ENCODE peak calls at places on chromosomes 13 and 19, in eight cellular contexts. O is GM23248, S is GM23338, J is MM.1S, M is neural progenitor cell, U is SK-N-SH, K is hepatocyte, P is OCI-LY7. L is an unnamed sample.

GRCh38 chr19:39937094-39937493 is 2.7 kb upstream of the FCGBP start:
- DNase-seq in S (no peak), M (no peak), P (no peak), J (peak), U (no peak), O (no peak), K (no peak), L (no peak)

GRCh38 chr19:17357078-17357666 is 19.8 kb downstream of the GTPBP3 start:
- DNase-seq in K (no peak), P (no peak), U (no peak), M (no peak), O (no peak), J (no peak), S (no peak), L (no peak)

GRCh38 chr19:12112701-12113100 is 27.4 kb downstream of the ZNF20 start:
- DNase-seq in S (no peak), K (no peak), M (no peak), O (no peak), P (no peak), U (no peak), J (no peak), L (no peak)

GRCh38 chr19:3289971-3290569 is 65.6 kb downstream of the CELF5 start:
- DNase-seq in M (no peak), O (no peak), J (no peak), S (no peak), U (peak), K (no peak), P (no peak), L (peak)

GRCh38 chr13:48220592-48221300 is 12.3 kb upstream of the ITM2B start:
- DNase-seq in S (no peak), J (no peak), O (no peak), M (no peak), P (no peak), U (no peak), K (no peak), L (no peak)

GRCh38 chr19:55112781-55113569 is 4.5 kb downstream of the PPP1R12C start:
- DNase-seq in K (peak), U (peak), P (peak), S (peak), M (no peak), J (no peak), O (no peak), L (no peak)

GRCh38 chr13:27476943-27477681 is 26.7 kb upstream of the MTIF3 start:
- DNase-seq in K (peak), P (peak), O (peak), U (no peak), M (no peak), J (peak), S (no peak), L (peak)

GRCh38 chr13:100341327-100341726 is 247.3 kb downstream of the GGACT start:
- DNase-seq in U (no peak), J (no peak), K (no peak), O (no peak), S (no peak), P (no peak), M (no peak), L (no peak)

GRCh38 chr19:39038098-39038497 is 5.7 kb upstream of the FBXO27 start:
- DNase-seq in M (peak), S (peak), P (no peak), K (peak), U (peak), J (no peak), O (peak), L (peak)

GRCh38 chr13:27022571-27023311 is 148.9 kb downstream of the USP12 start:
- DNase-seq in P (no peak), O (no peak), K (peak), S (no peak), J (no peak), U (no peak), M (no peak), L (peak)

GRCh38 chr13:36062249-36062648 is 68.9 kb downstream of the DCLK1 start:
- DNase-seq in P (no peak), S (no peak), U (no peak), O (no peak), K (no peak), M (no peak), J (no peak), L (no peak)

GRCh38 chr13:29909975-29910674 is 59.7 kb upstream of the UBL3 start:
- DNase-seq in U (no peak), J (no peak), S (no peak), K (no peak), O (peak), M (no peak), P (no peak), L (peak)

GRCh38 chr19:6710273-6711077 is 10.0 kb downstream of the C3 start:
- DNase-seq in J (no peak), M (peak), P (no peak), U (no peak), K (no peak), S (peak), O (no peak), L (peak)

GRCh38 chr19:3556978-3557460 is 367 bp downstream of the MFSD12 start:
- DNase-seq in K (peak), M (peak), P (peak), S (peak), O (peak), U (peak), J (peak), L (peak)

GRCh38 chr19:41226053-41226873 is 7.2 kb downstream of the AXL start:
- DNase-seq in M (peak), J (no peak), S (peak), U (peak), P (no peak), K (peak), O (peak), L (peak)

GRCh38 chr19:48470281-48470680 is 1.1 kb downstream of the CYTH2 start:
- DNase-seq in J (no peak), M (no peak), P (no peak), S (no peak), U (no peak), O (no peak), K (no peak), L (no peak)

GRCh38 chr19:47039239-47039874 is 9.1 kb downstream of the TMEM160 start:
- DNase-seq in U (no peak), M (no peak), K (no peak), O (no peak), J (no peak), S (no peak), P (no peak), L (no peak)

GRCh38 chr13:71730267-71730666 is 136.7 kb downstream of the DACH1 start:
- DNase-seq in U (no peak), S (no peak), J (no peak), M (no peak), K (no peak), O (no peak), P (no peak), L (peak)

GRCh38 chr13:31261241-31261640 is 61.5 kb downstream of the B3GLCT start:
- DNase-seq in U (no peak), M (no peak), S (no peak), J (no peak), P (no peak), O (no peak), K (no peak), L (peak)

GRCh38 chr13:44879452-44880058 is 109.7 kb downstream of the NUFIP1 start:
- DNase-seq in S (peak), J (no peak), K (peak), M (no peak), O (peak), U (peak), P (peak), L (peak)

GRCh38 chr19:35224681-35225604 is 3.6 kb downstream of the FAM187B start:
- DNase-seq in P (peak), M (no peak), S (peak), K (no peak), O (no peak), U (no peak), J (no peak), L (no peak)

GRCh38 chr19:33275559-33275932 is 26.8 kb downstream of the CEBPA start:
- DNase-seq in M (no peak), K (no peak), O (no peak), S (no peak), U (no peak), J (no peak), P (no peak), L (no peak)

GRCh38 chr13:73133536-73133935 is 74.7 kb downstream of the KLF5 start:
- DNase-seq in S (no peak), J (no peak), U (no peak), P (no peak), K (no peak), M (no peak), O (peak), L (peak)

GRCh38 chr19:53849237-53849676 is 18.4 kb upstream of the MYADM start:
- DNase-seq in P (no peak), J (no peak), U (no peak), S (no peak), K (no peak), M (no peak), O (peak), L (peak)

GRCh38 chr19:7366701-7367420 is 18.1 kb downstream of the ARHGEF18 start:
- DNase-seq in U (no peak), M (peak), S (peak), J (peak), K (no peak), P (peak), O (peak), L (peak)

GRCh38 chr13:67148219-67148583 is 81.9 kb downstream of the PCDH9 start:
- DNase-seq in K (no peak), J (no peak), P (no peak), U (no peak), O (peak), M (no peak), S (no peak), L (no peak)

GRCh38 chr13:32153056-32153455 is 121.5 kb downstream of the FRY start:
- DNase-seq in K (no peak), S (no peak), U (no peak), P (no peak), J (no peak), O (peak), M (no peak), L (peak)

GRCh38 chr19:31350033-31350692 is 927 bp upstream of the TSHZ3 start:
- DNase-seq in S (no peak), P (no peak), J (no peak), U (peak), K (peak), M (peak), O (peak), L (no peak)

GRCh38 chr19:55704494-55705245 is 29.6 kb downstream of the EPN1 start:
- DNase-seq in M (no peak), J (no peak), K (no peak), U (no peak), O (peak), S (peak), P (peak), L (no peak)

GRCh38 chr13:109357751-109358150 is 428.6 kb downstream of the IRS2 start:
- DNase-seq in K (no peak), O (no peak), M (no peak), U (no peak), S (no peak), P (no peak), J (no peak), L (no peak)

GRCh38 chr13:73578251-73578875 is 519.6 kb downstream of the KLF5 start:
- DNase-seq in M (no peak), K (no peak), O (peak), J (no peak), P (no peak), U (no peak), S (no peak), L (no peak)

GRCh38 chr19:23286477-23286876 is 36.3 kb upstream of the ZNF724 start:
- DNase-seq in S (peak), U (peak), P (peak), J (no peak), M (peak), O (no peak), K (no peak), L (no peak)

GRCh38 chr13:92137519-92137918 is 739.1 kb downstream of the GPC5 start:
- DNase-seq in S (no peak), O (no peak), P (no peak), K (no peak), M (peak), U (no peak), J (no peak), L (peak)

GRCh38 chr13:79522583-79522982 is 41.6 kb downstream of the NDFIP2 start:
- DNase-seq in J (peak), K (no peak), O (peak), U (no peak), P (no peak), S (no peak), M (no peak), L (peak)

GRCh38 chr13:49454388-49455015 is 10.4 kb downstream of the SETDB2 start:
- DNase-seq in O (peak), U (no peak), P (no peak), K (no peak), S (peak), J (peak), M (no peak), L (no peak)

GRCh38 chr13:79829880-79830279 is 348.9 kb downstream of the NDFIP2 start:
- DNase-seq in S (no peak), K (no peak), U (no peak), P (no peak), O (no peak), J (no peak), M (no peak), L (no peak)

GRCh38 chr13:104571161-104571889 is 1505.1 kb upstream of the SLC10A2 start:
- DNase-seq in O (peak), M (peak), J (peak), P (no peak), K (peak), U (peak), S (peak), L (peak)

DNA sequence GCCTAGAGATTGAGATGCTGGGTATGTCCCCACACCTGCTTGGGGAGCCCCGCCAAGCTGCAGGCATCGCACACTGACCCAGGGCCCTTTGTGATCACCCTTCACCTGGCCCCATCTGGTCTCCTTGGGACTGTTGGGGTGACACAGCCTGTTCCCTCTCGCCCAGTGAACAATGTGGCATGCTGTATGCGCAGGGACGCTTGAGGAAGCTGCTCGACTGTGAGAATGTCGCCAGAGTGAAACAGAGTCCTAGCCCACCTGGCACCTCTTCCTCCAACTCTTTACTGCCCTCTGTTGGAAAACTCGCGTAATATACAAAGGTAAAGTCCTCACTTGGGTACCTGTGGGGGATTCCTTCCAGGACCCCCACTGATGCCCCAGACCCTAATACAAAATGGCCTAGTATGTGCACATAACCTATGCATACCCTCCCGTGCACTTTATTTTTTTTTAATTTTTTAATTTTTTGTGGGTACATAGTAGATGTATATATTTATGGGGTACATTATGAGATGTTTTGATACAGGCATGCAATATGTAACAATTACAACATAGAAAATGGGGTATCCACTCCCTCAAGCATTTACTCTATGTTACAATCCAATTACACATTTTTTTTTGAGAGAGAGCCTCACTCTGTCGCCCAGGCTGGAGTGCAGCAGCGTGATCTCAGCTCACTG is 9.0 kb downstream of the BLOC1S3 start:
- DNase-seq in J (peak), U (peak), S (peak), P (peak), M (peak), K (peak), O (peak), L (peak)
- TF ChIP-seq EZH2phosphoT487 in J (no peak), U (no peak), S (no peak), P (no peak), M (no peak), K (no peak), O (no peak), L (no peak)

GRCh38 chr13:111175948-111176347 is 60.8 kb downstream of the ARHGEF7 start:
- DNase-seq in S (no peak), P (no peak), K (no peak), M (no peak), U (no peak), O (no peak), J (no peak), L (no peak)

GRCh38 chr13:111177081-111177711 is 62.1 kb downstream of the ARHGEF7 start:
- DNase-seq in J (no peak), K (no peak), O (no peak), S (no peak), P (no peak), U (no peak), M (no peak), L (no peak)

GRCh38 chr13:111175372-111175771 is 60.3 kb downstream of the ARHGEF7 start:
- DNase-seq in O (no peak), K (no peak), P (no peak), M (peak), S (no peak), J (no peak), U (no peak), L (no peak)

GRCh38 chr13:111177803-111178389 is 62.8 kb downstream of the ARHGEF7 start:
- DNase-seq in K (no peak), P (no peak), O (peak), S (no peak), J (no peak), M (no peak), U (no peak), L (no peak)

DNA sequence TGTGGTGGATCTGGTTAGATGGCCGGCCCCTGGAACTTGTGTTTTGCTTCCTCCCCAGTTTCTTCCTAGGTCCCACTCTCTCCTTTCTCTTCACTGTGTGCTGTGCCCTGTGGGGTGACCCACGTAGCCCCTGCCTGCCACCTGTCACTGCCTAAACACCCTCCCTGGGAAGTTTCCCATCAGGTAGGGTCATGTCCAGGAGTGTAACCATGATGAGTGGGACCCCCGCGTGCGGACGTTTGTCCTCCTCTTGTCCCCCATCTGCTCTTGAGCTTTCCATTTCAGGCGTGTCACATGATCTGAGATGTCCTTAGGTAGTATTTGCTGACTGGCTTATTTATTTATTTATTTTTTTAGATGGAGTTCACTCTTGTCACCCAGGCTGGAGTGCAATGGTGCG is 61.3 kb downstream of the ARHGEF7 start:
- DNase-seq in J (no peak), U (no peak), K (no peak), O (no peak), S (no peak), P (no peak), M (no peak), L (no peak)
- H3K4me2 ChIP-seq in J (no peak), U (no peak), K (no peak), O (no peak), S (no peak), P (no peak), M (no peak), L (no peak)

GRCh38 chr19:28883241-28883693 is 329.7 kb downstream of the UQCRFS1 start:
- DNase-seq in M (peak), K (no peak), U (no peak), J (no peak), O (peak), S (peak), P (no peak), L (no peak)
- TF ChIP-seq EZH2phosphoT487 in M (no peak), K (no peak), U (no peak), J (no peak), O (no peak), S (no peak), P (no peak), L (no peak)

DNA sequence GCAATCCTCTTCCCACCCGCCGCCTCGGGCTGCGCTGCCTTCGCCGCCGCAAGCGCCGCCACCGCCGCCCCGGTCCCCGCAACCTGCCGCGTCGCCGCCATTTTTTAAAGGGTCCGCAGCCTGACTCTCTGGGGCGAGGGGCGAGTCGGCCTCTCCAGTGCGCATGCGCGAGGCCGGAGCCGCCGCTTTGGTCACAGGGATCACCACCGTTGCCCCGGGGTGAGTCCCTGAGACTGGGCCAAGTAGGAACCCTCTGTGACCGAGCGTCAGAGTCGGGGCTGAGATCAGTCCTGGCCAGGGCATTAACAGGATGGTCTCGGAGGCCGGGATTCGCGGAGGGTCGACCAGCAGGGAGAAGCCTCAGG is 42.6 kb downstream of the ZNF146 start:
- DNase-seq in M (no peak), U (peak), P (no peak), O (peak), K (no peak), J (no peak), S (peak), L (no peak)
- H3K4me2 ChIP-seq in M (no peak), U (peak), P (no peak), O (peak), K (no peak), J (no peak), S (peak), L (no peak)

GRCh38 chr13:113981611-113982295 is 7.9 kb upstream of the C13orf46 start:
- DNase-seq in P (no peak), U (no peak), J (no peak), O (no peak), K (no peak), M (no peak), S (no peak), L (no peak)
- TF ChIP-seq EZH2phosphoT487 in P (no peak), U (no peak), J (no peak), O (no peak), K (no peak), M (no peak), S (no peak), L (no peak)

DNA sequence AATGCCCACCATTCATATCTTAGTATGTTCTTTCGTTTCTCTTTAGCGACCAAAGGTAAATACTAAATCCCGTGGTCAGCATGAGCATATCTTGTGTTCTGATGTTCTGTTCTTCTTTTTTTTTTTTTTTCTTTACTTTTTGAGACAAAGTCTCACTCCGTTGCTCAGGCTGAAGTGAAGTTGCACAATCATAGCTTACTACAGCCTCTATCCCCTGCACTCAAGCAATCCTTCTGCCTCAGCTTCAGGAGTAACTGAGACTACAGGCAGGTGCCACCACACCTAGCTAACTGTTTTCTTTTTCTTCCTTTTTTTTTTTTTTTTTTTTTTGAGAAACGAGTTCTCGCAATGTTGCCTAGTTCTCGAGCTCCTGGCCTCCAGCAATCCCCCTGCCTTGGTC is 60.9 kb upstream of the ATP12A start:
- DNase-seq in U (no peak), P (peak), J (no peak), K (peak), O (no peak), S (no peak), M (no peak), L (no peak)
- H3K4me2 ChIP-seq in U (no peak), P (peak), J (no peak), K (no peak), O (no peak), S (no peak), M (no peak), L (no peak)

GRCh38 chr13:97749174-97749573 is 204.3 kb upstream of the IPO5 start:
- DNase-seq in S (peak), J (no peak), P (no peak), M (no peak), U (no peak), K (no peak), O (peak), L (peak)
- TF ChIP-seq EZH2phosphoT487 in S (no peak), J (no peak), P (no peak), M (no peak), U (no peak), K (no peak), O (no peak), L (no peak)

GRCh38 chr13:34265016-34265692 is 447.2 kb downstream of the RFC3 start:
- DNase-seq in K (no peak), M (no peak), J (no peak), S (no peak), P (no peak), U (no peak), O (no peak), L (peak)
- H3K4me2 ChIP-seq in K (no peak), M (no peak), J (no peak), S (no peak), P (no peak), U (no peak), O (no peak), L (peak)